ENCODE peak calls at places on chromosome 9, in five cellular contexts. L is aorta, R is PC-9, Y is BE2C, N is BJ. D is an unnamed sample.

GRCh38 chr9:109315889-109316640 is 4.8 kb downstream of the EPB41L4B start:
- DNase-seq in Y (no peak), N (no peak), L (peak), R (peak), D (peak)

GRCh38 chr9:129142536-129142935 is 31.3 kb downstream of the PTPA start:
- DNase-seq in Y (no peak), N (no peak), L (no peak), R (no peak), D (no peak)

GRCh38 chr9:103037508-103038477 is 42.7 kb downstream of the CYLC2 start:
- DNase-seq in N (no peak), Y (peak), L (no peak), R (no peak), D (no peak)

GRCh38 chr9:72305102-72305546 is 59.9 kb downstream of the ZFAND5 start:
- DNase-seq in Y (peak), L (no peak), R (peak), N (no peak), D (no peak)

GRCh38 chr9:97359147-97359546 is 51.7 kb downstream of the CCDC180 start:
- DNase-seq in Y (no peak), R (no peak), L (no peak), N (no peak), D (no peak)

GRCh38 chr9:76115396-76115795 is 224.9 kb downstream of the PCSK5 start:
- DNase-seq in L (no peak), N (no peak), Y (no peak), R (no peak), D (no peak)

GRCh38 chr9:34628656-34629491 is at the start of gene ARID3C:
- DNase-seq in L (peak), Y (peak), N (no peak), R (peak), D (no peak)

GRCh38 chr9:87259543-87259942 is 238.1 kb upstream of the DAPK1 start:
- DNase-seq in R (no peak), N (no peak), Y (no peak), L (no peak), D (no peak)

GRCh38 chr9:73049280-73049679 is 96.4 kb upstream of the ALDH1A1 start:
- DNase-seq in L (no peak), Y (no peak), N (no peak), R (no peak), D (no peak)

GRCh38 chr9:129483467-129484324 is 137.2 kb downstream of the C9orf50 start:
- DNase-seq in Y (peak), N (peak), R (peak), L (peak), D (no peak)

GRCh38 chr9:104875320-104875719 is 52.6 kb downstream of the ABCA1 start:
- DNase-seq in Y (no peak), L (no peak), N (no peak), R (no peak), D (no peak)

GRCh38 chr9:95494022-95494415 is 22.8 kb downstream of the PTCH1 start:
- DNase-seq in L (no peak), N (no peak), Y (peak), R (no peak), D (peak)

GRCh38 chr9:95495988-95496387 is 20.8 kb downstream of the PTCH1 start:
- DNase-seq in L (no peak), N (no peak), R (no peak), Y (no peak), D (no peak)

GRCh38 chr9:95494416-95495371 is 22.1 kb downstream of the PTCH1 start:
- DNase-seq in Y (peak), N (no peak), R (no peak), L (no peak), D (peak)

GRCh38 chr9:95497772-95498171 is 19.0 kb downstream of the PTCH1 start:
- DNase-seq in Y (no peak), R (no peak), L (no peak), N (no peak), D (no peak)

DNA sequence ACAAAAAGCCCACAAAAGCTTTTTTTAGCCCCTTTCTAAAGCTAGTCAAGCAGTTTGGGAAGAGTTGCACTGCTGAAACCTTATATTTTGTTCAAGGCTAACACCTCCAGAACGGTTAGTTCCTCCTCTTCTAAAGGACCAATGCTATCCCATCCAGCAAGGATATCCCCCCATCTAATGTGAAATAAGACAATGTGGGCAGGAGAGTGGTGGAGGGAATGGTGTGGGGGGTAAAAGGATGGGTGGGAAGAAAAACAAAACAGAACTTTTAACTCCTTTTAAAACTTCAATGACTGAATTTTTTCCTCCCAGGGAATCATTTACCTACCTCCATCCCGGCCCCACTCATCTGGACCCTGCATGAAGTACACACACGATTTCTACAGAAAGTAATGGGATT is 21.2 kb downstream of the PTCH1 start:
- DNase-seq in Y (no peak), L (no peak), N (no peak), R (no peak), D (no peak)
- H3K4me3 ChIP-seq in Y (no peak), L (no peak), N (no peak), R (no peak), D (no peak)

GRCh38 chr9:36278243-36278642 is 20.0 kb upstream of the GNE start:
- DNase-seq in N (no peak), L (no peak), Y (no peak), R (no peak), D (no peak)

GRCh38 chr9:36280989-36281388 is 22.7 kb upstream of the GNE start:
- DNase-seq in Y (no peak), L (no peak), N (no peak), R (no peak), D (no peak)

GRCh38 chr9:36276840-36277239 is 18.6 kb upstream of the GNE start:
- DNase-seq in Y (no peak), N (peak), L (no peak), R (peak), D (no peak)

GRCh38 chr9:36275060-36275459 is 16.8 kb upstream of the GNE start:
- DNase-seq in Y (no peak), R (no peak), L (no peak), N (no peak), D (no peak)

GRCh38 chr9:36276254-36276653 is 18.0 kb upstream of the GNE start:
- DNase-seq in L (no peak), N (no peak), R (no peak), Y (no peak), D (no peak)
- H3K4me3 ChIP-seq in L (no peak), N (no peak), R (peak), Y (no peak), D (no peak)

GRCh38 chr9:124054671-124055212 is 43.2 kb downstream of the LHX2 start:
- DNase-seq in L (no peak), R (peak), N (peak), Y (no peak), D (no peak)
- H3K4me3 ChIP-seq in L (no peak), R (no peak), N (no peak), Y (no peak), D (no peak)

DNA sequence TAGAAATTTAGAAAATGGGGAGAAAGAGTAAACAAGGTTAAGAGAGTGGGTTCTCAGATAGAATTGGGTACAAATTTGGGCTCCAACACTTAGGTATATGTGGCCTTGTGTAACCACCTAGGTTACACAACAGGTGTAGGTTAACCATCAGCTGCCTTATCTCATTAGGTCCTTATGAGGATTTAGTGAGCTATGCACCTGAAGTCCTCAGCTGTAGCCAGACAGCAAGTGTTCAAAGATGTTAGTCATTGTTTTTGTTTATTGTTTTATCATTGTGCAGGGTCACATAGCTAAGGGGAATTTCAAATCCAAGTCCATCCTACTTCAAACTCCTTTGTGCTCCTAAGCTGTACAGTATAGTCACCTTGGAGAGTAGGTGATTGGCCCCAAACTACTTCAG is 970 bp upstream of the TRIM32 start:
- DNase-seq in N (no peak), Y (no peak), R (no peak), L (no peak), D (no peak)
- H3K4me3 ChIP-seq in N (peak), Y (no peak), R (peak), L (no peak), D (peak)

GRCh38 chr9:92292338-92293074 is 991 bp downstream of the IARS1 start:
- DNase-seq in L (no peak), N (no peak), Y (peak), R (no peak), D (no peak)
- H3K4me3 ChIP-seq in L (peak), N (peak), Y (peak), R (peak), D (peak)

DNA sequence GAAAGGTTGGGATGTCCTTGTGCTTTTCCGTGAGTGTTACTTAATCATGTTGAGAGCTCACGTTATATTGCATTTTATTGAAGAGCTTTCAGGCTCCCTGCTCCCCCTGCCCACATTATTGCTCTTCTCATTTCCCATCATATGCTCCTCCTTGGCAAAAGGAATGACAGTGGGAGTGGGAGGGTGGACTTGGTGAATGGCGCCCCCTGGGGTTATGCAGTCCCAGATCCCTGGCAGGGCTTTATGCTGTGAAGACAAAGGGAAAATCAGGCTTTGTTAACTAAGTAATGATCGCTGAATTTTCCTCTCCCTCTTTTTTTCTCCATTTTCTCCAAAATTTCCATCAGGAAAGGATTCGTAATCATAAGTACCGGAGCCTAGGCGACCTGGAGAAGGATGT is 166.6 kb downstream of the SMARCA2 start:
- DNase-seq in Y (peak), R (peak), L (no peak), N (no peak), D (no peak)
- H3K4me3 ChIP-seq in Y (no peak), R (no peak), L (no peak), N (no peak), D (no peak)

GRCh38 chr9:126614455-126615248 is 924 bp downstream of the LMX1B start:
- DNase-seq in Y (no peak), N (no peak), L (peak), R (no peak), D (no peak)
- H3K4me3 ChIP-seq in Y (no peak), N (no peak), L (no peak), R (no peak), D (peak)